ENCODE peak calls at places on chromosomes 3 and 15, in six cellular contexts. I is testis, E is Calu3, R is left lung, K is BJ, D is HCT116. L is an unnamed sample.

GRCh38 chr3:69203631-69204314 is 81.4 kb upstream of the LMOD3 start:
- DNase-seq in I (no peak), E (peak; percentile 30), R (no peak), K (no peak), D (no peak), L (no peak)

GRCh38 chr3:151770941-151771340 is 37.2 kb downstream of the AADACL2 start:
- DNase-seq in I (peak; percentile 55), E (peak; percentile 67), R (peak; percentile 71), K (no peak), D (no peak), L (no peak)

GRCh38 chr15:55277116-55277564 is 12.5 kb downstream of the RAB27A start:
- DNase-seq in I (no peak), E (no peak), R (no peak), K (no peak), D (no peak), L (no peak)

GRCh38 chr3:195883801-195884200 is 24.6 kb downstream of the TNK2 start:
- DNase-seq in I (no peak), E (no peak), R (no peak), K (no peak), D (no peak), L (no peak)

GRCh38 chr15:56165234-56165633 is 78.4 kb downstream of the RFX7 start:
- DNase-seq in I (no peak), E (no peak), R (no peak), K (no peak), D (no peak), L (no peak)

GRCh38 chr3:14138109-14138877 is 13.4 kb downstream of the TMEM43 start:
- DNase-seq in I (no peak), E (no peak), R (no peak), K (no peak), D (no peak), L (no peak)

GRCh38 chr3:46183330-46183729 is 24.8 kb downstream of the CCR1 start:
- DNase-seq in I (no peak), E (no peak), R (no peak), K (no peak), D (no peak), L (no peak)

GRCh38 chr3:157669403-157669802 is 166.2 kb upstream of the VEPH1 start:
- DNase-seq in I (no peak), E (no peak), R (no peak), K (peak; percentile 28), D (no peak), L (no peak)

GRCh38 chr3:7682822-7683229 is 818.8 kb upstream of the LMCD1 start:
- DNase-seq in I (peak; percentile 57), E (peak; percentile 5), R (peak; percentile 72), K (peak; percentile 1), D (peak; percentile 18), L (no peak)

GRCh38 chr3:12948891-12949711 is 107.7 kb upstream of the RPL32 start:
- DNase-seq in I (no peak), E (no peak), R (no peak), K (no peak), D (peak; percentile 32), L (no peak)

GRCh38 chr15:79035814-79036213 is 54.8 kb downstream of the RASGRF1 start:
- DNase-seq in I (no peak), E (no peak), R (no peak), K (no peak), D (no peak), L (no peak)

GRCh38 chr15:79032656-79033055 is 57.9 kb downstream of the RASGRF1 start:
- DNase-seq in I (no peak), E (no peak), R (no peak), K (no peak), D (no peak), L (no peak)

GRCh38 chr15:79036323-79036722 is 54.3 kb downstream of the RASGRF1 start:
- DNase-seq in I (no peak), E (no peak), R (no peak), K (no peak), D (no peak), L (no peak)

GRCh38 chr15:79034284-79034683 is 56.3 kb downstream of the RASGRF1 start:
- DNase-seq in I (no peak), E (no peak), R (no peak), K (no peak), D (no peak), L (no peak)

DNA sequence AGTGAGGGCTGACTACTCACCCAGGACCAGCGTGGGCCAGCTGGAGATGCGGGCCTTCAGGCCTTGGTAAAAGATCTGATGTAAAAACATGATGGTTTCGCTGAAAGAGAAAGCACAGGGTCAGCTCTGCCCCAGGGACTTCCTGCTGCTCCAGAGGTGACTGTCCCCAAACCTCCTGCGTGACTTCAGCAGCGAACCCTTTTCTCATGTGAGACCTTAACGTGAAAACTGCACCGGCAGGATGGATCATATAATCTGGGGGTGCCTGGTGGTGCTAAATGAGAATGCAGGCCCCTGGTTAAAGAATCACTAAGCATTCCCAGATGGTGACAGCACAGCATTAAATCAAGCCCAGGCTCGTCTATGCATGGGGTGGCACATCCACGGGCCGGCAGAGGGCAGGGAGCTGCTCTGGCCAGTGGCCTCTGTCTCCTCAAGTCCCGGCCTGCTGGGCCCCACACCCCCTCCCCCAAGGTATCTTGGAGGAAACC is 55.4 kb downstream of the RASGRF1 start:
- DNase-seq in I (no peak), E (no peak), R (no peak), K (no peak), D (no peak), L (no peak)
- TF ChIP-seq CTCF in I (peak; percentile 20), E (no peak), R (no peak), K (peak; percentile 25), D (peak; percentile 39), L (peak; percentile 43)

GRCh38 chr15:62110000-62110851 is 43.4 kb downstream of the C2CD4A start:
- DNase-seq in I (no peak), E (peak; percentile 57), R (no peak), K (no peak), D (no peak), L (no peak)
- TF ChIP-seq CTCF in I (no peak), E (no peak), R (no peak), K (no peak), D (no peak), L (no peak)

GRCh38 chr3:140092883-140093536 is 158.0 kb downstream of the CLSTN2 start:
- DNase-seq in I (no peak), E (no peak), R (no peak), K (no peak), D (no peak), L (no peak)
- TF ChIP-seq CTCF in I (no peak), E (no peak), R (no peak), K (no peak), D (peak; percentile 42), L (no peak)

GRCh38 chr3:173531602-173532001 is 134.1 kb downstream of the NLGN1 start:
- DNase-seq in I (no peak), E (no peak), R (no peak), K (no peak), D (no peak), L (no peak)

DNA sequence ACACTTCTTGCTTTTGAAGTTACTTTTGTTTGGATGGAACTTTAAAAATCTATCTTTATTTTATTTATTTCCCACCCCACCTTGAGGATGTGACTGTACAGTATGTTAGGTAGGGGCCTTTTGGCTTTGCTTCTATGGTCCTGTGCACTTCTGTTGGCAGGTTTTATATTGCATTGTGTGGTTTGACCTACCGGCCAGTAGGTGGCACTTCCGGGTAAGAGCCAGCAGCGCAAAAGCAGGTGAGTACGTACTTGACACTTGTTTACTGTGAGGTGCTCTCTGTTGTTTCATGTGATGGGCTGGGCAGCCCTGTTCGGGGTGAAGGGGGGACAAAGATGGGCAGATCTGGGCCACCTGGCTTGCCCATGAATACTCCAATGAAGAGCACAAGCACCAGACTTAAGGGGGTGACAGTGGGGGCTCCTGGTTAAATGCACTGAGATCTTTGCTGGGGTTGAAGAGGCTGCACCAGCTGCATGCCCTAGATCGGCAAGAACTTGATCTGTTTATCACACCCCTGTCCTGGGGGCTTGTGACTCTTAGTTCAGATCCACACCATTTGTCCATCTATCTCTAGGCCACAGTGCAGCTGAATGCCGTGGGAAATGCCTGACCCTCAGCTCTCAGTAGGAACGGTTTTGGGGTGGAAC is 131.6 kb downstream of the NLGN1 start:
- DNase-seq in I (peak; percentile 20), E (peak; percentile 61), R (no peak), K (no peak), D (peak; percentile 58), L (no peak)
- TF ChIP-seq CTCF in I (no peak), E (peak; percentile 96), R (peak; percentile 17), K (peak; percentile 42), D (peak; percentile 82), L (peak; percentile 51)

DNA sequence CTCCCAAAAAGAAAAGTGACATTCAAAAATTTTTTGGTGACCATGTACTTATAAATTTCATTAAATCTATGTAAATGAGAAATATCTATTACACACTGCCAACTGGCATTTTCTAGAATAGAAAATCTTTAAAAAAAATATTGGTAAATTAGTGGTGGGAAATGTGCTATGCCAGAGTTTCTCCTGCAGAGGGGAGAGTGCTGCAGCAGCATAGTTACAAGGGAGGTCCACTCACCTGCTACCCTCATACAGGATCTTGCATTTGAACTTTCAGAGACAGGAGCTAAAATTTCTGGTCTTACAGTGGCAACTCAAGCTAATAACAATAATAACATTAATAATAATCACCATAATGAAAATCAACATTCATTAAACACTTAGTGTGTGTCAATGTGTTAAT is 459.6 kb downstream of the NSUN3 start:
- DNase-seq in I (no peak), E (peak; percentile 11), R (no peak), K (no peak), D (no peak), L (no peak)
- TF ChIP-seq CTCF in I (no peak), E (peak; percentile 29), R (no peak), K (no peak), D (no peak), L (no peak)

GRCh38 chr3:27728195-27729087 is 6.3 kb upstream of the EOMES start:
- DNase-seq in I (no peak), E (peak; percentile 27), R (no peak), K (no peak), D (no peak), L (peak; percentile 48)
- TF ChIP-seq CTCF in I (no peak), E (no peak), R (no peak), K (no peak), D (no peak), L (no peak)

DNA sequence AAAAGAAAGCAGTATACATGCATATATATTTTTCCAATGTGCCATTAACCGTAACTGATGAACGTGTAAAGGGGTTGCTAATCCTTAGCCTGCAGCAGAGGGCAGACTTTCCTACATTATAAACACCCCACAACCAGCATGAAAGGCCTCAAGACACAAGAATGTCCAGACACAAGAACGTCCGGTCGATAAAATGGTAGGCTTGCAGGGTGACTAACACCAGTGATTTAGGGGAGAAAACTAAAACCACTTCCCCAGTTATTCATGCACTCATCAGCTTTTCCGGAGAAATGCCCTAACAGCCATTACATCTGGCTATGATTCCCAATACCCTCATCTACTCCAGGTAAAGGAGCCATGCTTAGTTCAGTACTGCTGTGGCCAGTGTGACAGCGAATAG is 57.4 kb downstream of the LRTM1 start:
- DNase-seq in I (peak; percentile 64), E (peak; percentile 10), R (no peak), K (peak; percentile 88), D (no peak), L (no peak)
- TF ChIP-seq CTCF in I (peak; percentile 11), E (no peak), R (peak; percentile 34), K (peak; percentile 73), D (no peak), L (peak; percentile 47)

GRCh38 chr3:182565916-182566524 is 227.3 kb upstream of the ATP11B start:
- DNase-seq in I (no peak), E (no peak), R (no peak), K (no peak), D (no peak), L (no peak)
- TF ChIP-seq CTCF in I (no peak), E (no peak), R (no peak), K (no peak), D (no peak), L (no peak)

L was measured in mesothelial cell of epicardium.